ENCODE peak calls at places on chromosome X, in six cellular contexts. Q is thoracic aorta; F is HFF-Myc; J is fibroblast of lung; I is CD8-positive, alpha-beta T cell; E is glutamatergic neuron. S is an unnamed sample.

GRCh38 chrX:131617182-131617581 is 73.3 kb downstream of the OR13H1 start:
- DNase-seq in Q (no peak), F (no peak), J (peak; percentile 93), I (no peak), E (no peak), S (no peak)

GRCh38 chrX:1323315-1323714 is 13.3 kb upstream of the IL3RA start:
- DNase-seq in Q (no peak), F (peak; percentile 10), J (no peak), I (peak; percentile 49), E (peak; percentile 50), S (no peak)

GRCh38 chrX:111868726-111869638 is 7.0 kb upstream of the TRPC5OS start:
- DNase-seq in Q (no peak), F (no peak), J (peak; percentile 22), I (no peak), E (no peak), S (no peak)

GRCh38 chrX:13863326-13863725 is 46.4 kb upstream of the GPM6B start:
- DNase-seq in Q (no peak), F (no peak), J (peak; percentile 32), I (no peak), E (no peak), S (no peak)

GRCh38 chrX:124386401-124386800 is 40.0 kb downstream of the SH2D1A start:
- DNase-seq in Q (no peak), F (no peak), J (no peak), I (no peak), E (no peak), S (no peak)

GRCh38 chrX:9227276-9227675 is 193.3 kb upstream of the FAM9B start:
- DNase-seq in Q (no peak), F (no peak), J (peak; percentile 20), I (no peak), E (no peak), S (no peak)

GRCh38 chrX:103311401-103311785 is 603 bp upstream of the BEX2 start:
- DNase-seq in Q (no peak), F (no peak), J (no peak), I (no peak), E (no peak), S (no peak)

GRCh38 chrX:123138473-123138872 is 45.6 kb upstream of the GRIA3 start:
- DNase-seq in Q (no peak), F (no peak), J (peak; percentile 75), I (no peak), E (no peak), S (no peak)

GRCh38 chrX:19373034-19373891 is 29.5 kb downstream of the PDHA1 start:
- DNase-seq in Q (no peak), F (no peak), J (no peak), I (no peak), E (peak; percentile 15), S (no peak)

GRCh38 chrX:101550362-101550761 is at the start of gene ARMCX1:
- DNase-seq in Q (peak; percentile 11), F (peak; percentile 27), J (peak; percentile 74), I (peak; percentile 29), E (peak; percentile 72), S (no peak)

GRCh38 chrX:154317391-154318000 is 21.9 kb downstream of the TKTL1 start:
- DNase-seq in Q (no peak), F (no peak), J (no peak), I (peak; percentile 26), E (peak; percentile 49), S (no peak)

GRCh38 chrX:1289535-1289934 is 20.9 kb downstream of the CSF2RA start:
- DNase-seq in Q (no peak), F (no peak), J (no peak), I (no peak), E (no peak), S (no peak)

GRCh38 chrX:77346859-77347258 is 100.3 kb upstream of the FGF16 start:
- DNase-seq in Q (no peak), F (no peak), J (no peak), I (no peak), E (no peak), S (no peak)

GRCh38 chrX:47234583-47234982 is 1.8 kb downstream of the USP11 start:
- DNase-seq in Q (no peak), F (no peak), J (no peak), I (no peak), E (no peak), S (no peak)

GRCh38 chrX:48684134-48684533 is 535 bp downstream of the WAS start:
- DNase-seq in Q (no peak), F (no peak), J (no peak), I (no peak), E (no peak), S (no peak)

GRCh38 chrX:129696463-129697155 is 41.9 kb upstream of the APLN start:
- DNase-seq in Q (no peak), F (no peak), J (no peak), I (no peak), E (no peak), S (no peak)

GRCh38 chrX:5681159-5681558 is 547.5 kb downstream of the NLGN4X start:
- DNase-seq in Q (no peak), F (no peak), J (peak; percentile 18), I (no peak), E (no peak), S (no peak)

GRCh38 chrX:49243166-49243565 is 7.9 kb downstream of the CCDC22 start:
- DNase-seq in Q (no peak), F (no peak), J (no peak), I (no peak), E (no peak), S (no peak)

GRCh38 chrX:26918633-26919032 is 544.5 kb downstream of the PPP4R3C start:
- DNase-seq in Q (no peak), F (no peak), J (no peak), I (no peak), E (peak; percentile 9), S (no peak)

GRCh38 chrX:133191739-133192039 is 26.5 kb downstream of the TFDP3 start:
- DNase-seq in Q (no peak), F (no peak), J (no peak), I (no peak), E (no peak), S (no peak)

GRCh38 chrX:88284844-88285243 is 462.2 kb upstream of the CPXCR1 start:
- DNase-seq in Q (no peak), F (no peak), J (no peak), I (no peak), E (no peak), S (no peak)

GRCh38 chrX:19747672-19748610 is 139.5 kb downstream of the SH3KBP1 start:
- DNase-seq in Q (no peak), F (no peak), J (no peak), I (peak; percentile 89), E (no peak), S (no peak)

GRCh38 chrX:154505726-154506125 is 10.3 kb downstream of the FAM3A start:
- DNase-seq in Q (no peak), F (no peak), J (peak; percentile 39), I (no peak), E (no peak), S (no peak)

GRCh38 chrX:138921031-138921430 is 209.5 kb upstream of the FGF13 start:
- DNase-seq in Q (no peak), F (no peak), J (no peak), I (no peak), E (no peak), S (no peak)

GRCh38 chrX:105191878-105192277 is 28.6 kb downstream of the TEX13A start:
- DNase-seq in Q (no peak), F (no peak), J (no peak), I (no peak), E (peak; percentile 52), S (no peak)
- TF ChIP-seq CTCF in Q (no peak), F (peak; percentile 23), J (peak; percentile 24), I (no peak), E (peak; percentile 40), S (peak; percentile 12)

GRCh38 chrX:119693032-119693995 is at the start of gene SEPTIN6:
- DNase-seq in Q (peak; percentile 3), F (no peak), J (peak; percentile 72), I (peak; percentile 88), E (peak; percentile 87), S (peak; percentile 69)
- TF ChIP-seq CTCF in Q (no peak), F (no peak), J (no peak), I (no peak), E (no peak), S (no peak)

GRCh38 chrX:31280580-31280979 is 208.7 kb upstream of the FTHL17 start:
- DNase-seq in Q (no peak), F (no peak), J (no peak), I (no peak), E (no peak), S (no peak)

GRCh38 chrX:31279359-31279758 is 207.5 kb upstream of the FTHL17 start:
- DNase-seq in Q (no peak), F (peak; percentile 6), J (peak; percentile 12), I (no peak), E (no peak), S (no peak)
- TF ChIP-seq CTCF in Q (no peak), F (peak; percentile 44), J (no peak), I (no peak), E (no peak), S (no peak)

GRCh38 chrX:136170109-136170800 is 22.9 kb downstream of the FHL1 start:
- DNase-seq in Q (no peak), F (no peak), J (peak; percentile 45), I (no peak), E (no peak), S (no peak)
- TF ChIP-seq CTCF in Q (peak; percentile 11), F (peak; percentile 24), J (no peak), I (no peak), E (no peak), S (no peak)

GRCh38 chrX:16876696-16877095 is 6.5 kb upstream of the RBBP7 start:
- DNase-seq in Q (no peak), F (no peak), J (no peak), I (no peak), E (no peak), S (no peak)
- TF ChIP-seq CTCF in Q (no peak), F (no peak), J (no peak), I (no peak), E (no peak), S (no peak)

DNA sequence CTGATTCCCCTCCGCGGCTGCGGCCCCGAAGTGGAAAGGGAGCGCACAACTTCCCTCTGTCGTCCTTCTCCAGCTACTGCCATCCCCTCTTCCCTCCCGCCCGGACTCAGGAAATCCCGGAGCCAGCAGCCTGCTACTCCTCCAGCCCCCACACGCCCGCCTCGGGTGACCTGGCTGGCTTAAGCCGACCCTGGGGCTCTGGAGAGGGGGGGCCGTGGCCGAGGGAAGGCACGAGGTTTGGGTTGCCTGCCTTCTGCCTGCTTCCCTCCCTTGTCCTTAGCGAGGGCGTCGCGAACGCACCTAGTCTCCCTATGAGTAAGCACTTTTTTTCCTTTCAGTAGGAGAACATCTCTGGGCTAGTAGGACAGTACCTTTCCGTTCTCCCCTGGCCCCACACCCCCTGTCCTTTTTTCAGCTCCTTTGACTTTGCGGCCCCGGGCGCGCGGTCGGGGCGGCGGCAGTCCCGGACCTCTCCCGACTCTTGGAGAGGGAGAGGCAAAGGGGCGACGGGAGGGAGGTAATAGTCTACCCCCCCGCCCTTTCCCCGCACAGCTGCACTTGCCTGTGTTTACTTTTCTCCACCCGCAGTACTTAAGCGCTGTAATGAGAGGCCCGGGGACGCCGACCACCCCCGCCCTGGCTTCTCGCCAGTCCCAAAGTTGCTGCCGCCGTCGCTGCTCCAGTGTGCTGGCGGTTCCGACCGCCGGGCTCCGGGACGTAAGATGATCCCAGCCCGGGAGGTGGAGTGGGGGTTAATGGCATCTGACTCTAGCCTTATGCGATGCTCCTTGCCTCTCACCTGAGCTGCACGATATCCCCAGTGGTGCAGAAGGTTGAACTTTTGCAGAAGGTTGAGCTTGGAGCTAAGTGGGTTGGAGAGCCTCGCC is 874 bp downstream of the PLS3 start:
- DNase-seq in Q (no peak), F (no peak), J (peak; percentile 44), I (no peak), E (peak; percentile 36), S (peak; percentile 66)
- TF ChIP-seq CTCF in Q (no peak), F (no peak), J (peak; percentile 9), I (no peak), E (no peak), S (no peak)

S was measured in mesothelial cell of epicardium.